ENCODE peak calls at places on chromosomes 12 and 14, in seven cellular contexts. X, M, T, U, N, Y and Q are unnamed samples.

GRCh38 chr14:61470261-61470953 is 149.0 kb downstream of the PRKCH start:
- DNase-seq in X (peak; percentile 64), M (no peak), T (no peak), U (no peak), N (peak; percentile 82), Y (no peak), Q (no peak)

GRCh38 chr14:95480887-95481226 is 35.6 kb downstream of the SYNE3 start:
- DNase-seq in X (no peak), M (no peak), T (no peak), U (no peak), N (no peak), Y (no peak), Q (no peak)

GRCh38 chr14:75479770-75480600 is 42.3 kb upstream of the BATF start:
- DNase-seq in X (no peak), M (no peak), T (no peak), U (no peak), N (no peak), Y (no peak), Q (no peak)

GRCh38 chr14:50489851-50490250 is 42.5 kb downstream of the MAP4K5 start:
- DNase-seq in X (no peak), M (no peak), T (no peak), U (no peak), N (no peak), Y (no peak), Q (no peak)

GRCh38 chr12:124177951-124178316 is 117.0 kb upstream of the RFLNA start:
- DNase-seq in X (no peak), M (no peak), T (no peak), U (no peak), N (no peak), Y (no peak), Q (no peak)

GRCh38 chr14:32756775-32757174 is 181.9 kb upstream of the NPAS3 start:
- DNase-seq in X (no peak), M (no peak), T (no peak), U (no peak), N (no peak), Y (no peak), Q (no peak)

GRCh38 chr12:46930101-46930500 is 104.3 kb upstream of the SLC38A4 start:
- DNase-seq in X (no peak), M (no peak), T (no peak), U (no peak), N (no peak), Y (no peak), Q (no peak)

GRCh38 chr14:21503376-21503775 is 7.8 kb downstream of the METTL3 start:
- DNase-seq in X (no peak), M (no peak), T (no peak), U (no peak), N (no peak), Y (no peak), Q (no peak)